ENCODE peak calls at places on chromosome 21, in eight cellular contexts. O, T, L, N, X, D, A and Z are unnamed samples.

GRCh38 chr21:15026370-15026769 is 38.4 kb downstream of the NRIP1 start:
- DNase-seq in O (no peak), T (no peak), L (no peak), N (no peak), X (no peak), D (no peak), A (no peak), Z (no peak)

GRCh38 chr21:37546949-37547614 is 180.5 kb downstream of the DYRK1A start:
- DNase-seq in O (peak), T (no peak), L (no peak), N (no peak), X (no peak), D (no peak), A (no peak), Z (no peak)

GRCh38 chr21:22965455-22966125 is 1967.4 kb downstream of the NCAM2 start:
- DNase-seq in O (peak), T (no peak), L (no peak), N (no peak), X (no peak), D (no peak), A (no peak), Z (no peak)

GRCh38 chr21:27590271-27590670 is 623.4 kb upstream of the ADAMTS5 start:
- DNase-seq in O (no peak), T (peak), L (peak), N (no peak), X (no peak), D (no peak), A (peak), Z (peak)

GRCh38 chr21:38525454-38525853 is 27.2 kb upstream of the ERG start:
- DNase-seq in O (no peak), T (no peak), L (no peak), N (no peak), X (no peak), D (no peak), A (no peak), Z (no peak)

GRCh38 chr21:33394260-33394659 is 9.0 kb upstream of the IFNGR2 start:
- DNase-seq in O (no peak), T (no peak), L (no peak), N (no peak), X (peak), D (no peak), A (no peak), Z (peak)

GRCh38 chr21:44415073-44416025 is 40.0 kb upstream of the LRRC3 start:
- DNase-seq in O (no peak), T (no peak), L (no peak), N (no peak), X (no peak), D (no peak), A (peak), Z (peak)

GRCh38 chr21:39660191-39660590 is 47.5 kb downstream of the B3GALT5 start:
- DNase-seq in O (peak), T (peak), L (no peak), N (no peak), X (no peak), D (no peak), A (no peak), Z (no peak)

GRCh38 chr21:38351176-38351959 is 94.6 kb downstream of the KCNJ15 start:
- DNase-seq in O (no peak), T (no peak), L (no peak), N (no peak), X (no peak), D (no peak), A (no peak), Z (no peak)

GRCh38 chr21:31262728-31263127 is 81.3 kb downstream of the TIAM1 start:
- DNase-seq in O (no peak), T (no peak), L (no peak), N (no peak), X (no peak), D (no peak), A (no peak), Z (no peak)

GRCh38 chr21:37463083-37463780 is 96.7 kb downstream of the DYRK1A start:
- DNase-seq in O (peak), T (peak), L (no peak), N (peak), X (peak), D (peak), A (no peak), Z (no peak)

GRCh38 chr21:32215306-32215685 is 63.6 kb downstream of the MIS18A start:
- DNase-seq in O (no peak), T (no peak), L (no peak), N (no peak), X (no peak), D (no peak), A (no peak), Z (no peak)

GRCh38 chr21:28392436-28392835 is 600.2 kb downstream of the LTN1 start:
- DNase-seq in O (no peak), T (no peak), L (no peak), N (no peak), X (no peak), D (no peak), A (no peak), Z (no peak)

GRCh38 chr21:10463156-10463555 is 58.2 kb upstream of the TPTE start:
- DNase-seq in O (no peak), T (no peak), L (no peak), N (no peak), X (no peak), D (no peak), A (no peak), Z (no peak)

GRCh38 chr21:38386967-38387366 is 111.3 kb downstream of the ERG start:
- DNase-seq in O (peak), T (peak), L (no peak), N (no peak), X (peak), D (no peak), A (no peak), Z (no peak)

GRCh38 chr21:16402752-16403151 is 673.0 kb downstream of the USP25 start:
- DNase-seq in O (no peak), T (no peak), L (no peak), N (no peak), X (no peak), D (no peak), A (no peak), Z (no peak)

GRCh38 chr21:37257967-37258877 is 8.9 kb downstream of the VPS26C start:
- DNase-seq in O (peak), T (peak), L (peak), N (peak), X (peak), D (no peak), A (peak), Z (peak)

GRCh38 chr21:44013380-44014088 is 1.4 kb downstream of the TRAPPC10 start:
- DNase-seq in O (peak), T (no peak), L (no peak), N (peak), X (peak), D (no peak), A (no peak), Z (no peak)

GRCh38 chr21:36613064-36613463 is 85.9 kb upstream of the SIM2 start:
- DNase-seq in O (no peak), T (peak), L (no peak), N (no peak), X (peak), D (no peak), A (no peak), Z (no peak)

DNA sequence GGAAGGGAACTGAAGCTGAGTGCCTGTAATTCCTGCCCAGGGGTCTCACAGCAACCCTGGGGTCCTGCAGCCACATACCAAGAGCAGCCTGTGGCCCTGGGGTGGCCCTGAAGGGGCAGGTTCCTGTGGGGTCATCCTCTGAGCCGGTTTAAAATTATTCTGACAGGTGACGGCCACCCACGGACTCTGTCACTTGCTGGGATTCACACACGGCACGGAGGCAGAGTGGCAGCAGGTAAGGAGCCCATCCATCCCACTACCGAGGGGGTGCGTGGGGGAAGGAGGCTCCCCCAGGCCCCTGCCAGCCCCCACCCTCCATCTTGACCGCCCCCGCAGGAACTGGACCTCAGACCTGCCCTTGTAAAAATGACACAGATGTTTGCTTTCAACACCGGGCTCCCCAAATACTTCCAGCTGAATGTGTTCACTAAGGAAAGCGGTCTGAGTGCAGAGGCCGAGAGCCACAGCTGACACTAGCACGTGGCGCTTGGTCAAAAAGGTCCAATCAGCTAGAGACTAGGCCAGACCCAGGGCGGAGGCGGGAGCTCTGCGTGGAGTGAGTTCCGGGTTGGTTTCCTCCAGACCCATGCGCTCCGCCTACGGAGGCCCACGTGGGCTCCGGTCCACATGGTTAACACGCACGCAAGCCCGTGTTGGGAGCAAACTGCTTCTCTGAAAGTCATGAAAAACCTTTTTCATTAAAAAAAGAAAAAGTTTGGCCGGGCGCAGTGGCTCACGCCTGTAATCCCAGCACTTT is 10.0 kb downstream of the YBEY start:
- DNase-seq in O (no peak), T (peak), L (peak), N (no peak), X (no peak), D (no peak), A (peak), Z (peak)
- H3K4me3 ChIP-seq in O (no peak), T (no peak), L (peak), N (no peak), X (no peak), D (no peak), A (no peak), Z (peak)

DNA sequence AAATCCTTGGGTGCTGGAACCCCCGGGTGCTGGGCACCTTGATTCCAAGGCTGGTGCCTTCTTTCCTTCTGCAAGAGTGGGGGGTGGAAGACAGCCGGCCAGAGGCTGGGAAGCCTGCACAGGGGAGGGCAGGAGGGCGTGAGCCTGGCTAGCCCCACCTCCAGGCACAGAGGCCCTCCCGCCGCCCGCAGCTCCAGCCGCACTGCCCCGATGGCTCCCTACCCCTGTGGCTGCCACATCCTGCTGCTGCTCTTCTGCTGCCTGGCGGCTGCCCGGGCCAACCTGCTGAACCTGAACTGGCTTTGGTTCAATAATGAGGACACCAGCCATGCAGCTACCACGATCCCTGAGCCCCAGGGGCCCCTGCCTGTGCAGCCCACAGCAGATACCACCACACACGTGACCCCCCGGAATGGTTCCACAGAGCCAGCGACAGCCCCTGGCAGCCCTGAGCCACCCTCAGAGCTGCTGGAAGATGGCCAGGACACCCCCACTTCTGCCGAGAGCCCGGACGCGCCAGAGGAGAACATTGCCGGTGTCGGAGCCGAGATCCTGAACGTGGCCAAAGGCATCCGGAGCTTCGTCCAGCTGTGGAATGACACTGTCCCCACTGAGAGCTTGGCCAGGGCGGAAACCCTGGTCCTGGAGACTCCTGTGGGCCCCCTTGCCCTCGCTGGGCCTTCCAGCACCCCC is 50.5 kb downstream of the COL18A1 start:
- DNase-seq in O (no peak), T (no peak), L (peak), N (no peak), X (peak), D (no peak), A (no peak), Z (peak)
- H3K4me3 ChIP-seq in O (no peak), T (peak), L (peak), N (no peak), X (no peak), D (peak), A (peak), Z (peak)

DNA sequence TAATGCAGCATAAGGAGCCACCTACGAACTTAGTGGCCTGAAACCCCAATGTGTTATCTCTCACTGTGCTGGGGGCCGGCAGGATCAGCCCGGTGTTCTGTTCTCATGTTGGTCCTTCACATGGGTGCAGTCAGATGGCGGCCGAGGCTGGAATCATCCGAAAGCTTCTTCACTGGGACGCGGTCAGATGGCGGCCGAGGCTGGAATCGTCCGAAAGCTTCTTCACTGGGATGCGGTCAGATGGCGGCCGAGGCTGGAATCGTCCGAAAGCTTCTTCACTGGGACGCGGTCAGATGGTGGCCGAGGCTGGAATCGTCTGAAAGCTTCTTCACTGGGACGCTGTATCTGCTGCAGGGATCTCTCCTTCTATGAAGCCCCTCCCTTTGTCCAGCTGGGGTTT is 12.6 kb upstream of the PCBP3 start:
- DNase-seq in O (no peak), T (no peak), L (no peak), N (no peak), X (no peak), D (no peak), A (no peak), Z (no peak)
- H3K4me3 ChIP-seq in O (no peak), T (no peak), L (no peak), N (no peak), X (no peak), D (no peak), A (no peak), Z (no peak)

GRCh38 chr21:35059742-35060141 is 10.6 kb upstream of the RUNX1 start:
- DNase-seq in O (no peak), T (no peak), L (no peak), N (no peak), X (no peak), D (no peak), A (no peak), Z (no peak)

GRCh38 chr21:35058058-35058457 is 9.0 kb upstream of the RUNX1 start:
- DNase-seq in O (no peak), T (no peak), L (no peak), N (no peak), X (no peak), D (no peak), A (no peak), Z (no peak)

GRCh38 chr21:35063428-35064172 is 14.5 kb upstream of the RUNX1 start:
- DNase-seq in O (no peak), T (no peak), L (no peak), N (no peak), X (peak), D (no peak), A (no peak), Z (no peak)

GRCh38 chr21:35057428-35057827 is 8.3 kb upstream of the RUNX1 start:
- DNase-seq in O (no peak), T (no peak), L (no peak), N (no peak), X (no peak), D (no peak), A (no peak), Z (no peak)

DNA sequence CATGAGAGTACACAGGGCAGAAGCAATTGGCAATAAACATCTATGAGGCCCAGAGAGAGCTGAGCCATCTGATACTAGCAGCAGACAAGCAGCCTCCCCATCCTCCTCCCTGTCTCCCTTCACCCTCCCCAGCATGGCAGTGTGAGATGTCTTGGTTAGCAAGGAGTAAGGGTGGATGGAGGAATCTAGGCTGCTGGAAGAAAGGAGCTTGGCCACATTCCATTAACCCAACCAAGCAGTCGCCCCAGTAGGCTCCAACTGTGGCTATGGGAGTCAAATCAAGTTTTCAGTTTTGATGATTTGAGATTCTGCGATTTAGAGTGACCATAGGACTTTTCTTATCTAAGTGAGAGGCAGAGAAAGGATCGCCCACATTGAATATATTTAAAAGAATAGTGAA is 12.9 kb upstream of the RUNX1 start:
- DNase-seq in O (no peak), T (no peak), L (no peak), N (no peak), X (no peak), D (no peak), A (no peak), Z (no peak)
- H3K4me3 ChIP-seq in O (no peak), T (no peak), L (no peak), N (no peak), X (no peak), D (no peak), A (no peak), Z (no peak)

GRCh38 chr21:29434081-29434480 is 135.4 kb downstream of the BACH1 start:
- DNase-seq in O (peak), T (no peak), L (no peak), N (no peak), X (no peak), D (no peak), A (no peak), Z (no peak)
- H3K4me3 ChIP-seq in O (no peak), T (no peak), L (no peak), N (no peak), X (no peak), D (no peak), A (no peak), Z (no peak)

DNA sequence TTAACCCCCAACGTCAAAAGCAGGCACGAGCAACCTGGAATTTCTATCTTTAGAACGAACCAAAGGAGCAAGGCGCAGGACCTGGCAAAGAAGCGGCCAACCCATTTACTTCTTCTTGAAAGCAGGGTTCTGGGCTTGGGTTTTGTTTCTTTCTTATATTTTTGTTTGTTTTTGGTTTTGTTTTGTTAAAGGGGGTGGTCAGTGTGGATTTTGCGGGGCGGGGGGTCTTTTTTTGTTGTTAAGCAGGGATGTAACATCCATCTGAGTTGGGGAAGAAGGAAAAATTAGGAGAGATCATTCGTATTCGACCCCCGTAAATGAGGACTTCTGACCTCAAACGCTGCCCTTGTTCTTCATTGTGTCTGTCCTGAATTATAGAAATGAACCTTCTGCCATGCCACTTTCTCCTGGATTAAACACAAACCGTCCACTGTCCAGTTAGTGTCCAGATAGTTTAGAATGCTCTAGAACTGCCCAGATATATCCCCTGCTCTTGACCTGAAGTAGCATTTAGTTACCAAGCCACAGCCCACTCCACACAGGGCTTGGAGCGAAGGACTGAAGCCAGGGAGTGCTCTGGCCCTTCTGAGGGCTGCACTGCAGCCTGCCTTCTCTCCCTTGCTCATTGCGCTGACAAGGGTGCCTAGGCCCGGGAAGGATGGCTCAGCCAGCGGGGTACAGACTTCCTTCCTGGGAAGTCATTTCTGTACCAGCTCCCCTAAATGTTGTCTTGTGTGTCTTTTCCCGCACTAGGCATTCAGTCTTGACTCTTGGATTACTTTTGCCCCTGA is 935 bp upstream of the APP start:
- DNase-seq in O (no peak), T (no peak), L (no peak), N (no peak), X (no peak), D (no peak), A (no peak), Z (no peak)
- H3K4me3 ChIP-seq in O (no peak), T (peak), L (peak), N (peak), X (peak), D (peak), A (peak), Z (peak)

GRCh38 chr21:17514124-17514481 is 1.3 kb downstream of the CXADR start:
- DNase-seq in O (no peak), T (peak), L (no peak), N (no peak), X (peak), D (no peak), A (no peak), Z (no peak)
- H3K4me3 ChIP-seq in O (no peak), T (no peak), L (no peak), N (peak), X (peak), D (peak), A (peak), Z (no peak)

DNA sequence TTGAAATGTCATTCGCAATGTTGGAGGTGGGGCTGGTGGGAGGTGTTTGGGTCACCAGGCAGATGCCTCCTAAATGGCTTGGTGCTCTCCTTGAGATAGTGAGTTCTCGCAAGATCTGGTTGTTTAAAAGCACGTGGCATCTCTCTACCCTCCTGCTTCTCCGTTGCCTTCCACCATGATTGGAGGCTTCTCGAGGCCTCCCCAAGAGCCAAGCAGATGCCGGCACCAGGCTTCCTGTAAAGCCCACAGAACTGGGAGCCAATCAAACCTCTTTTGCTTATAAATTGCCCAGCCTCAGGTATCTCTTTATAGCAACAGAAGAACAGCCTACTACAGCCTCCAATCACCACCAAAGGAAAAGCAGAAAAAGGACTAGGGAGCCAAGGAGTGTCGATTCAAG is 80.5 kb downstream of the PDE9A start:
- DNase-seq in O (no peak), T (no peak), L (no peak), N (no peak), X (no peak), D (no peak), A (no peak), Z (no peak)
- H3K4me3 ChIP-seq in O (no peak), T (no peak), L (no peak), N (no peak), X (no peak), D (no peak), A (no peak), Z (no peak)